ENCODE peak calls at places on chromosomes 5 and 9, in six cellular contexts. D, S, A, M, J and T are unnamed samples.
A peak's percentile ranks its signal among the peaks of the same experiment; 100 is the strongest.

GRCh38 chr9:113309204-113309813 is 6.1 kb upstream of the RNF183 start:
- DNase-seq in D (no peak), S (peak; percentile 38), A (no peak), M (peak; percentile 61), J (no peak), T (no peak)

GRCh38 chr5:161442471-161442870 is 104.1 kb downstream of the GABRB2 start:
- DNase-seq in D (no peak), S (no peak), A (no peak), M (no peak), J (no peak), T (no peak)

GRCh38 chr5:127536687-127537086 is 19.2 kb downstream of the PRRC1 start:
- DNase-seq in D (no peak), S (no peak), A (no peak), M (peak; percentile 21), J (no peak), T (no peak)

GRCh38 chr5:159345336-159345735 is 15.0 kb upstream of the IL12B start:
- DNase-seq in D (no peak), S (no peak), A (no peak), M (no peak), J (no peak), T (no peak)

GRCh38 chr5:111762895-111763294 is 5.9 kb upstream of the NREP start:
- DNase-seq in D (no peak), S (no peak), A (no peak), M (no peak), J (no peak), T (no peak)

GRCh38 chr5:1448511-1449011 is 3.3 kb upstream of the SLC6A3 start:
- DNase-seq in D (no peak), S (no peak), A (no peak), M (no peak), J (no peak), T (no peak)

GRCh38 chr5:139795074-139796001 is at the start of gene PSD2:
- DNase-seq in D (peak; percentile 71), S (peak; percentile 31), A (no peak), M (no peak), J (peak; percentile 51), T (no peak)

GRCh38 chr5:78377718-78378105 is 17.3 kb downstream of the SCAMP1 start:
- DNase-seq in D (no peak), S (no peak), A (no peak), M (no peak), J (no peak), T (no peak)

GRCh38 chr9:34984049-34984448 is 5.5 kb upstream of the DNAJB5 start:
- DNase-seq in D (no peak), S (no peak), A (no peak), M (peak; percentile 54), J (peak; percentile 53), T (no peak)

GRCh38 chr5:135373747-135374515 is 25.1 kb downstream of the MACROH2A1 start:
- DNase-seq in D (no peak), S (no peak), A (no peak), M (no peak), J (no peak), T (no peak)

GRCh38 chr9:89941875-89942274 is 337.1 kb downstream of the GADD45G start:
- DNase-seq in D (no peak), S (no peak), A (no peak), M (peak; percentile 95), J (no peak), T (no peak)

GRCh38 chr5:43007246-43007910 is 32.7 kb downstream of the ANXA2R start:
- DNase-seq in D (peak; percentile 89), S (peak; percentile 72), A (peak; percentile 76), M (peak; percentile 89), J (peak; percentile 87), T (no peak)

GRCh38 chr9:23736293-23736692 is 89.7 kb downstream of the ELAVL2 start:
- DNase-seq in D (no peak), S (no peak), A (no peak), M (no peak), J (no peak), T (no peak)

GRCh38 chr5:140256726-140257125 is 46.2 kb downstream of the PFDN1 start:
- DNase-seq in D (no peak), S (no peak), A (no peak), M (no peak), J (no peak), T (no peak)

GRCh38 chr5:110478899-110479298 is 247.6 kb downstream of the TMEM232 start:
- DNase-seq in D (no peak), S (no peak), A (no peak), M (peak; percentile 94), J (no peak), T (no peak)

GRCh38 chr5:172361566-172362238 is 78.1 kb upstream of the UBTD2 start:
- DNase-seq in D (no peak), S (no peak), A (peak; percentile 18), M (peak; percentile 95), J (no peak), T (peak; percentile 97)

GRCh38 chr5:65811004-65811403 is 89.0 kb downstream of the NLN start:
- DNase-seq in D (no peak), S (no peak), A (no peak), M (no peak), J (no peak), T (no peak)

GRCh38 chr9:80797841-80798688 is 891.3 kb downstream of the TLE1 start:
- DNase-seq in D (peak; percentile 91), S (no peak), A (no peak), M (peak; percentile 13), J (no peak), T (no peak)

GRCh38 chr9:5639816-5640215 is 10.9 kb downstream of the RIC1 start:
- DNase-seq in D (no peak), S (no peak), A (no peak), M (no peak), J (no peak), T (no peak)

GRCh38 chr9:5631021-5631420 is 2.1 kb downstream of the RIC1 start:
- DNase-seq in D (no peak), S (no peak), A (no peak), M (no peak), J (no peak), T (no peak)

GRCh38 chr9:5633243-5633642 is 4.3 kb downstream of the RIC1 start:
- DNase-seq in D (no peak), S (no peak), A (no peak), M (no peak), J (no peak), T (no peak)

GRCh38 chr9:5632540-5632939 is 3.6 kb downstream of the RIC1 start:
- DNase-seq in D (no peak), S (no peak), A (no peak), M (no peak), J (no peak), T (no peak)

DNA sequence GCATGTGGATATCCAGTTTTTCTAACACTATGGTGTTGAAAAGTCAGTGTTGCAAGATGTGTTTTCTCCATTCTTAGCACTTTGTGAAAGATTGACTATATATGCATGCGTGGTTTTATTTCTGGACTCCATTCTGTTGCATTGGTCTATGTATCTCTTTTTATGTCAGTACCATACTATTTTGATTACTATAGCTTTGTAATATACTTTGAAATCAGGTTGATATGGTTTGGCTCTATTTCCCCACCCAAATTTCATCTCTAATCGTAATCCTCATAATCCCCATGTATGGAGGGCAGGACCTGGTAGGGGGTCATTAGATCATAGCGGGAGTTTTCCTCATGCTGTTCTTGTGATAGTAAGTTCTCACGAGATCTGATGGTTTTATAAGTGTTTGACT is 6.5 kb downstream of the RIC1 start:
- DNase-seq in D (no peak), S (no peak), A (no peak), M (no peak), J (no peak), T (no peak)
- H3K9me3 ChIP-seq in D (no peaks in the 10 kb centered on the region), S (no peaks in the 10 kb centered on the region), A (no peaks in the 10 kb centered on the region), M (peaks cover 32% of the 10 kb centered on the region), J (no peaks in the 10 kb centered on the region), T (peaks cover 7% of the 10 kb centered on the region)

GRCh38 chr5:154767537-154767936 is 12.4 kb downstream of the LARP1 start:
- DNase-seq in D (no peak), S (no peak), A (no peak), M (no peak), J (no peak), T (no peak)
- H3K4me1 ChIP-seq in D (peaks cover 77% of the 10 kb centered on the region), S (peaks cover 55% of the 10 kb centered on the region), A (peaks cover 30% of the 10 kb centered on the region), M (peaks cover 24% of the 10 kb centered on the region), J (peaks cover 24% of the 10 kb centered on the region), T (peaks cover 4% of the 10 kb centered on the region)

DNA sequence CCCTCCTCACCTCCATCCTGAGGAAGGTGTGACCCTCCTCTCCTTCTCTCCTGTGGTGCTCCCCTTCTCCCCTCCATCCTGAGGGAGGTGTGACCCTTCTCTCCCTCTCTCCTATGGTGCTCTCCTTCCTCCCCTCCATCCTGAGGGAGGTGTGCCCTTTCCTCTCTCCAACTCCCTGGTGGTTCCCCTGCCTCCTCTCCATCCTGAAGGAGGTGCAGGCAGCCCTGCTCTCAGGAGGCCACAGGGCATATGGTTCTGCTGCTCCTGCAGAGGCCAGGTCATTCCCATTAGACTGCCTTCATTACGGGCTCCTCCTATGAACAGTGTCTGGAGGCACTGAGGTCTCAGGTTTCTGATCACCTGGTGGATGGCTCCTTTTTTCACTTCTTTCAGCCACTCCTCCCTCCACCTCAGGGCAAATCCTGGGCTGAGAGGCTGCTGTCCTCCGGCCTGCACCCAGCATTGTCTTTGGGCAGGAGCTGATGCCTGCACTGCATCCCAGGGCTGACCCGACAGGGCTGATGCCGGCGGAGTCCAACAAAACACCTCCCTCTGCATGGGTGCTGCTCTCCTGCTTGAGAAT is 197.1 kb downstream of the MED10 start:
- DNase-seq in D (no peak), S (no peak), A (no peak), M (no peak), J (peak; percentile 54), T (no peak)
- H3K9me3 ChIP-seq in D (no peaks in the 10 kb centered on the region), S (no peaks in the 10 kb centered on the region), A (no peaks in the 10 kb centered on the region), M (no peaks in the 10 kb centered on the region), J (no peaks in the 10 kb centered on the region), T (no peaks in the 10 kb centered on the region)

GRCh38 chr9:109418827-109419226 is 79.3 kb downstream of the PTPN3 start:
- DNase-seq in D (no peak), S (no peak), A (no peak), M (no peak), J (no peak), T (no peak)

GRCh38 chr9:109423877-109424276 is 74.2 kb downstream of the PTPN3 start:
- DNase-seq in D (no peak), S (no peak), A (no peak), M (no peak), J (no peak), T (no peak)

GRCh38 chr9:109419531-109419930 is 78.6 kb downstream of the PTPN3 start:
- DNase-seq in D (no peak), S (no peak), A (no peak), M (no peak), J (no peak), T (no peak)

GRCh38 chr9:109422641-109423040 is 75.5 kb downstream of the PTPN3 start:
- DNase-seq in D (no peak), S (no peak), A (no peak), M (no peak), J (no peak), T (no peak)

GRCh38 chr9:109421034-109421700 is 76.9 kb downstream of the PTPN3 start:
- DNase-seq in D (no peak), S (no peak), A (no peak), M (no peak), J (no peak), T (no peak)
- H3K4me1 ChIP-seq in D (peaks cover 5% of the 10 kb centered on the region), S (no peaks in the 10 kb centered on the region), A (no peaks in the 10 kb centered on the region), M (peaks cover 4% of the 10 kb centered on the region), J (no peaks in the 10 kb centered on the region), T (no peaks in the 10 kb centered on the region)

GRCh38 chr9:96738147-96739027 is 39.5 kb downstream of the ZNF510 start:
- DNase-seq in D (no peak), S (no peak), A (no peak), M (no peak), J (no peak), T (no peak)
- H3K9me3 ChIP-seq in D (peaks cover 31% of the 10 kb centered on the region), S (no peaks in the 10 kb centered on the region), A (no peaks in the 10 kb centered on the region), M (peaks cover 78% of the 10 kb centered on the region), J (peaks cover 26% of the 10 kb centered on the region), T (peaks cover 10% of the 10 kb centered on the region)